ENCODE peak calls at places on chromosome 4, in eight cellular contexts. H is mesothelial cell of epicardium, S is ovary, M is glutamatergic neuron, R is tibial artery, J is choroid plexus epithelial cell, C is nephron progenitor cell, W is prostate gland. E is an unnamed sample.

GRCh38 chr4:33160126-33160525 is 2440.0 kb downstream of the PCDH7 start:
- DNase-seq in J (peak), R (no peak), W (no peak), H (no peak), S (no peak), C (no peak), M (no peak), E (no peak)

GRCh38 chr4:183638436-183638835 is 20.5 kb downstream of the RWDD4 start:
- DNase-seq in R (no peak), C (no peak), W (no peak), S (no peak), H (no peak), M (no peak), J (peak), E (no peak)

GRCh38 chr4:109945056-109945455 is 32.4 kb downstream of the EGF start:
- DNase-seq in M (no peak), R (no peak), W (no peak), S (no peak), H (no peak), C (no peak), J (no peak), E (no peak)

GRCh38 chr4:117331817-117332216 is 246.4 kb upstream of the TRAM1L1 start:
- DNase-seq in H (no peak), R (no peak), C (no peak), W (no peak), S (no peak), J (peak), M (no peak), E (no peak)

GRCh38 chr4:78379040-78379439 is 172.5 kb upstream of the ANXA3 start:
- DNase-seq in R (no peak), C (no peak), J (no peak), M (no peak), S (no peak), H (no peak), W (no peak), E (no peak)

GRCh38 chr4:15043226-15043625 is 40.9 kb downstream of the CPEB2 start:
- DNase-seq in S (no peak), W (no peak), R (no peak), H (no peak), M (no peak), C (no peak), J (peak), E (no peak)

GRCh38 chr4:156109943-156110925 is 156.6 kb upstream of the CTSO start:
- DNase-seq in M (peak), C (no peak), S (no peak), J (peak), H (no peak), W (peak), R (no peak), E (peak)

GRCh38 chr4:47852121-47852520 is 14.3 kb upstream of the CORIN start:
- DNase-seq in H (no peak), J (peak), C (no peak), M (no peak), S (no peak), R (no peak), W (peak), E (no peak)

GRCh38 chr4:168707205-168707604 is 210.4 kb downstream of the PALLD start:
- DNase-seq in C (no peak), S (no peak), M (no peak), W (no peak), J (no peak), H (no peak), R (no peak), E (no peak)

GRCh38 chr4:184097240-184097619 is 120.4 kb downstream of the ENPP6 start:
- DNase-seq in R (no peak), M (no peak), J (no peak), H (no peak), C (peak), W (peak), S (peak), E (no peak)

GRCh38 chr4:129014566-129015509 is 78.5 kb downstream of the SCLT1 start:
- DNase-seq in M (no peak), W (no peak), J (no peak), H (no peak), S (no peak), C (no peak), R (no peak), E (no peak)

GRCh38 chr4:8914461-8915171 is 43.0 kb upstream of the HMX1 start:
- DNase-seq in J (no peak), C (no peak), M (no peak), W (peak), H (no peak), R (peak), S (no peak), E (no peak)

GRCh38 chr4:94452476-94453300 is 946 bp downstream of the PDLIM5 start:
- DNase-seq in S (peak), H (peak), W (peak), M (peak), C (peak), J (peak), R (peak), E (peak)

GRCh38 chr4:153724606-153725005 is 35.2 kb downstream of the RNF175 start:
- DNase-seq in W (no peak), S (no peak), H (no peak), M (no peak), J (no peak), R (no peak), C (no peak), E (no peak)

GRCh38 chr4:27123050-27123768 is 262.6 kb downstream of the STIM2 start:
- DNase-seq in R (peak), J (no peak), S (no peak), W (no peak), M (no peak), C (no peak), H (no peak), E (peak)

GRCh38 chr4:8538703-8539567 is 41.3 kb upstream of the GPR78 start:
- DNase-seq in H (no peak), W (no peak), J (no peak), S (no peak), M (no peak), C (no peak), R (no peak), E (peak)

GRCh38 chr4:11480683-11481082 is 52.0 kb upstream of the HS3ST1 start:
- DNase-seq in J (no peak), C (no peak), R (peak), M (no peak), S (no peak), W (no peak), H (no peak), E (no peak)

GRCh38 chr4:8195431-8195830 is 3.7 kb upstream of the SH3TC1 start:
- DNase-seq in W (no peak), R (no peak), M (no peak), J (no peak), S (no peak), C (no peak), H (no peak), E (no peak)

GRCh38 chr4:19224820-19225219 is 1026.9 kb upstream of the SLIT2 start:
- DNase-seq in J (peak), C (no peak), M (no peak), R (no peak), S (no peak), W (no peak), H (no peak), E (no peak)

GRCh38 chr4:107654694-107655093 is 65.3 kb downstream of the PAPSS1 start:
- DNase-seq in R (no peak), M (no peak), J (peak), H (no peak), W (no peak), C (peak), S (no peak), E (no peak)

GRCh38 chr4:56972832-56973231 is 4.6 kb downstream of the NOA1 start:
- DNase-seq in H (no peak), R (no peak), M (no peak), S (no peak), W (no peak), C (no peak), J (no peak), E (no peak)

GRCh38 chr4:138666366-138666765 is 349.2 kb upstream of the NOCT start:
- DNase-seq in M (no peak), H (no peak), R (no peak), J (no peak), S (no peak), W (no peak), C (no peak), E (no peak)

GRCh38 chr4:153750197-153750817 is 9.5 kb downstream of the RNF175 start:
- DNase-seq in J (peak), W (peak), R (peak), M (peak), H (peak), S (no peak), C (peak), E (peak)

GRCh38 chr4:152535236-152535902 is 523 bp downstream of the FBXW7 start:
- DNase-seq in W (no peak), C (no peak), R (peak), J (no peak), M (no peak), S (peak), H (no peak), E (no peak)

GRCh38 chr4:88583643-88584470 is 8.4 kb upstream of the HERC3 start:
- DNase-seq in C (no peak), R (no peak), S (no peak), H (no peak), M (no peak), W (no peak), J (no peak), E (no peak)

GRCh38 chr4:16029329-16029728 is 54.5 kb downstream of the PROM1 start:
- DNase-seq in R (no peak), S (no peak), J (peak), C (peak), W (no peak), M (no peak), H (no peak), E (no peak)

GRCh38 chr4:10273030-10273429 is 156.4 kb upstream of the WDR1 start:
- DNase-seq in W (no peak), M (no peak), J (no peak), H (no peak), S (no peak), C (no peak), R (no peak), E (no peak)

GRCh38 chr4:14920237-14920636 is 82.0 kb upstream of the CPEB2 start:
- DNase-seq in J (no peak), S (no peak), R (no peak), W (no peak), C (no peak), H (no peak), M (no peak), E (no peak)

GRCh38 chr4:7960017-7960789 is 20.5 kb upstream of the AFAP1 start:
- DNase-seq in W (no peak), C (no peak), J (no peak), R (no peak), M (no peak), H (no peak), S (no peak), E (no peak)

GRCh38 chr4:54818481-54818880 is 160.7 kb downstream of the KIT start:
- DNase-seq in H (no peak), M (no peak), R (no peak), C (no peak), S (no peak), W (no peak), J (no peak), E (no peak)

GRCh38 chr4:81473086-81473396 is 1.3 kb upstream of the RASGEF1B start:
- DNase-seq in M (no peak), C (no peak), R (no peak), J (no peak), S (no peak), W (no peak), H (no peak), E (no peak)

GRCh38 chr4:109820563-109820962 is 5.0 kb downstream of the GAR1 start:
- DNase-seq in J (no peak), W (peak), S (no peak), C (no peak), R (no peak), M (no peak), H (no peak), E (no peak)

GRCh38 chr4:76758996-76759395 is 138.9 kb downstream of the SOWAHB start:
- DNase-seq in S (no peak), W (no peak), R (no peak), C (no peak), M (no peak), J (no peak), H (no peak), E (no peak)

GRCh38 chr4:78704317-78704716 is 71.8 kb upstream of the BMP2K start:
- DNase-seq in W (no peak), R (no peak), M (no peak), J (no peak), H (no peak), C (no peak), S (no peak), E (no peak)

GRCh38 chr4:8649631-8650261 is 57.2 kb downstream of the CPZ start:
- DNase-seq in H (peak), M (no peak), J (no peak), S (no peak), W (no peak), C (no peak), R (peak), E (no peak)

GRCh38 chr4:119218093-119218492 is 5.6 kb downstream of the USP53 start:
- DNase-seq in S (no peak), J (no peak), C (no peak), H (no peak), W (no peak), R (no peak), M (no peak), E (no peak)

DNA sequence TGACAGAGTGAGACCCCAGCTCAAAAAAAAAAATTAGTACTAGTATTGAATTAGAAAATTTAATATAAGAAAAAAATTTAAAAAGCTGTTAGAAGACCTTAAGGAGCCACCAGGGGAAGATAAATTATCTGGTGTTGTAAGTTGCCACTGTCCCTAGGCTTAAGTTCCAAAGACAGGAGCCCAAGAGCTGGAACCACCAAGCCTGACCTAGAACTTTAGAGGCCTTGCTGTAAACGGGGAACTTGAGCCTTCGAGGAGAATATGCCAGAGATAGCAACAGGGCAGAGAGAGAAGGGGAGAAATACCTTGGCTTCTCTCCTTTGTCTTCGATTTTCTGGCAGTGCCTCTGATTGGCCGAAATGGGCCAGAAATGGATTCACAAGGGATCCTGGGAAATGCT is 8.9 kb downstream of the USP53 start:
- DNase-seq in H (no peak), J (no peak), R (no peak), S (no peak), W (no peak), C (no peak), M (no peak), E (no peak)
- TF ChIP-seq CTCF in H (no peak), J (no peak), R (no peak), S (no peak), W (no peak), C (no peak), M (no peak), E (no peak)

DNA sequence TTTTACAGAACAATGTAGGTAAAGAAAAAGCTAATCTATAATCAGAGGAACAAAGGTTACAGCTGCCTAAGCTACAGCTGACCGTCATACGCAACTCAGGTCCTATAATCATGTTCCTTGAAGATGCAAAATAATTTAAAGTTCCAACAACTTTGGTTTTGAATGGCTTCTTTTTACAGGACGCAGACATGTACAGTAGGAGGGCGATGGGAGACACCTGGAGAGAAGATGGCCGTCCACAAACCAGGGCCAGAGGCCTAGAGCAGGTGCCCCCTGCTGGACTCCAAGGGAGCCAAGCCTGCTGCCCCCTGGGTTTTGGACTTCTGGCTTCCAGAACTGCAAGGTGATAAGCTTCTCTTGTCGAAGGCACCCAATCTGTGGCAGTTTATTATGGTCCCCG is 10.6 kb downstream of the HGFAC start:
- DNase-seq in J (peak), H (no peak), C (no peak), S (peak), R (no peak), M (peak), W (no peak), E (peak)
- TF ChIP-seq CTCF in J (peak), H (no peak), C (peak), S (no peak), R (no peak), M (no peak), W (no peak), E (peak)

GRCh38 chr4:1041147-1041935 is 29.9 kb downstream of the FGFRL1 start:
- DNase-seq in H (no peak), M (no peak), W (no peak), R (no peak), C (peak), S (peak), J (peak), E (peak)
- TF ChIP-seq CTCF in H (no peak), M (no peak), W (no peak), R (no peak), C (no peak), S (no peak), J (no peak), E (no peak)

GRCh38 chr4:66252291-66252690 is 582.0 kb upstream of the EPHA5 start:
- DNase-seq in R (no peak), J (peak), H (no peak), S (no peak), M (no peak), C (no peak), W (no peak), E (no peak)
- TF ChIP-seq CTCF in R (no peak), J (peak), H (no peak), S (no peak), M (peak), C (no peak), W (no peak), E (no peak)

DNA sequence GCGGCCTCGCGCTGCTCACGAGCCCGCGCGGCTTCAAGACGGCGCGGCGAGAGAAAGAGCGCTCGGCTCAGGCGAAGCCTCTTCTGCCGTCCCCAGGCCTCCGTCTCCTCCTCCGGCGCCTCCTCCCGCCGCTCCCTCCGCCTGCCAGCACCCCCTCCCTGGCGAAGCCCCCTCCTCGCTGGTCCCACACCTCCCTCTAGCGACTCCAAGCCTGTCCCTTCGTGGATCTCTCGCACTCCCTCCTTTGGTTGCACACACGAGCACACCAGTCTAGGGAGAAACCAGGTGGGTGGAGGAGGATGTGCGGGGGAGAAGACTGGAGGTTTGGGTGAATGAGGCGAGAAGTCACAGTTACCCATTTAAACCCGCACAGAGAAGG is at the start of gene CAMK2D:
- DNase-seq in J (peak), W (peak), S (peak), M (peak), H (peak), C (peak), R (peak), E (peak)
- TF ChIP-seq CTCF in J (peak), W (peak), S (peak), M (peak), H (no peak), C (no peak), R (peak), E (no peak)

DNA sequence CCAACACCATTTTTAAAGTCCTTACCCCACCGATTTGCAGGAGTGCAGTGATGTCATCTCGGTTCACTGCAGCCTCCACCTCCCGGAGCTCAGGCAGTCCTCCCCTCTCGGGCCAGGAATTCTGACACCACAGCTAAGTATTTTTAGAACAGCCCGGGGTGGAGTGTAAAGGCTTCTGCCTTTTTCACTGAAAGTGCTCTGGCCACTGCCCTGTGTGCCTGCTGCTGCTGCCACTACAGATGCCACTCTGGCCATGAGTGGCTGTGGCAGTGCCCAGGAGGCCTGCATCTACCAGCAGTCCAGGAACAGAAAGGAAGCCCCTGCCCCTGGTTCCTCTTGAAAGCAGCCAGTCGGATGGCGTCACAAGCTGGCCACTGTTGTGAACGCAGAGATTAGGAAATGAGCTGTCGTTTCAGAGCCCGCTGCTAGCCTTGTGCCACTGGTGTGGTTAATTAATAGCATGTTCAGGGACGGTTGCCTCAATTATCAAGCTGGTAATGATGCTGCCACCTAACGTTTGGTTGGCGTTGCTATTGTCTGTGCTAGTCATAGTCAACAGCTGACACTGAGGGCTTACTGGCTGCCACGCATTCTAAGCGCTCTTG is 23.6 kb upstream of the TBC1D14 start:
- DNase-seq in R (peak), C (no peak), W (no peak), H (no peak), M (no peak), S (no peak), J (peak), E (peak)
- TF ChIP-seq CTCF in R (no peak), C (no peak), W (peak), H (no peak), M (no peak), S (no peak), J (peak), E (no peak)

GRCh38 chr4:147734496-147734895 is 2.6 kb downstream of the ARHGAP10 start:
- DNase-seq in R (no peak), C (no peak), S (no peak), H (no peak), J (no peak), W (no peak), M (no peak), E (no peak)

GRCh38 chr4:147731611-147732515 is at the start of gene ARHGAP10:
- DNase-seq in J (peak), H (peak), S (peak), R (peak), W (peak), M (peak), C (peak), E (peak)

GRCh38 chr4:147732516-147733193 is 767 bp downstream of the ARHGAP10 start:
- DNase-seq in H (peak), R (peak), S (peak), J (peak), W (no peak), M (peak), C (peak), E (peak)

GRCh38 chr4:147735413-147736301 is 3.8 kb downstream of the ARHGAP10 start:
- DNase-seq in R (no peak), H (no peak), S (no peak), J (no peak), C (no peak), M (no peak), W (no peak), E (no peak)

GRCh38 chr4:147733614-147734344 is 1.9 kb downstream of the ARHGAP10 start:
- DNase-seq in H (no peak), R (peak), J (peak), W (no peak), C (no peak), M (peak), S (no peak), E (no peak)
- TF ChIP-seq CTCF in H (no peak), R (no peak), J (no peak), W (no peak), C (no peak), M (no peak), S (no peak), E (no peak)

GRCh38 chr4:68272860-68273259 is 27.4 kb upstream of the TMPRSS11B start:
- DNase-seq in R (no peak), M (no peak), W (no peak), C (no peak), H (no peak), S (no peak), J (no peak), E (no peak)

GRCh38 chr4:68267433-68267944 is 22.0 kb upstream of the TMPRSS11B start:
- DNase-seq in S (no peak), W (no peak), J (peak), R (no peak), H (no peak), M (no peak), C (no peak), E (peak)

GRCh38 chr4:68278045-68278444 is 32.6 kb upstream of the TMPRSS11B start:
- DNase-seq in H (no peak), M (no peak), J (no peak), C (no peak), W (no peak), S (no peak), R (no peak), E (no peak)

GRCh38 chr4:68271851-68272756 is 26.6 kb upstream of the TMPRSS11B start:
- DNase-seq in R (no peak), C (no peak), H (no peak), W (peak), M (no peak), S (no peak), J (peak), E (peak)
- TF ChIP-seq CTCF in R (peak), C (peak), H (peak), W (peak), M (peak), S (peak), J (peak), E (peak)